ENCODE peak calls at places on chromosomes 2 and 18, in seven cellular contexts. G is MM.1S, O is PC-9, N is GM23248, D is PC-3, U is HCT116, C is GM23338. Q is an unnamed sample. For H3K9me2, the result is how much of the 10 kb centered on the place peaks cover.

GRCh38 chr2:102313025-102313424 is 1.7 kb downstream of the IL1RL1 start:
- DNase-seq in U (no peak), D (peak), C (no peak), O (peak), G (no peak), N (peak), Q (no peak)

GRCh38 chr2:71460595-71461303 is 7.4 kb downstream of the DYSF start:
- DNase-seq in U (peak), N (peak), C (peak), D (peak), G (no peak), O (no peak), Q (no peak)

GRCh38 chr2:148391324-148391723 is 253.2 kb upstream of the EPC2 start:
- DNase-seq in G (no peak), U (no peak), N (peak), C (no peak), O (peak), D (peak), Q (no peak)

GRCh38 chr2:195824478-195824877 is 167.5 kb downstream of the SLC39A10 start:
- DNase-seq in G (no peak), U (no peak), N (peak), D (peak), C (no peak), O (no peak), Q (no peak)

GRCh38 chr18:10131036-10131774 is 217.4 kb downstream of the VAPA start:
- DNase-seq in U (no peak), C (peak), O (no peak), G (no peak), D (no peak), N (no peak), Q (peak)

GRCh38 chr2:9818097-9818496 is 25.2 kb upstream of the TAF1B start:
- DNase-seq in D (no peak), U (no peak), C (no peak), N (no peak), O (peak), G (no peak), Q (no peak)

GRCh38 chr18:62425465-62426190 is 97.2 kb upstream of the ZCCHC2 start:
- DNase-seq in U (peak), O (peak), N (peak), D (peak), G (peak), C (peak), Q (peak)

GRCh38 chr2:11543337-11544216 is 9.7 kb downstream of the GREB1 start:
- DNase-seq in U (no peak), N (no peak), D (no peak), C (no peak), O (no peak), G (no peak), Q (no peak)

GRCh38 chr2:176297737-176298136 is 28.5 kb downstream of the MTX2 start:
- DNase-seq in U (no peak), D (no peak), N (no peak), C (no peak), O (no peak), G (no peak), Q (no peak)

GRCh38 chr2:155099784-155100183 is 401.3 kb downstream of the KCNJ3 start:
- DNase-seq in O (peak), N (no peak), U (peak), C (peak), D (peak), G (no peak), Q (peak)

GRCh38 chr18:36349552-36349951 is 52.0 kb downstream of the FHOD3 start:
- DNase-seq in G (no peak), N (peak), U (no peak), D (peak), C (no peak), O (peak), Q (peak)

GRCh38 chr18:3995476-3996102 is 459.5 kb downstream of the DLGAP1 start:
- DNase-seq in O (no peak), U (peak), G (peak), D (peak), C (peak), N (peak), Q (peak)

GRCh38 chr2:186709529-186710455 is 15.9 kb downstream of the FAM171B start:
- DNase-seq in O (no peak), D (no peak), U (no peak), G (no peak), C (no peak), N (no peak), Q (no peak)

GRCh38 chr2:105254520-105255210 is 13.1 kb downstream of the GPR45 start:
- DNase-seq in N (no peak), G (no peak), O (no peak), C (no peak), D (no peak), U (no peak), Q (no peak)

GRCh38 chr2:100293341-100294161 is 28.8 kb downstream of the LONRF2 start:
- DNase-seq in O (no peak), N (peak), D (peak), U (no peak), G (no peak), C (no peak), Q (no peak)

GRCh38 chr2:33372940-33373553 is 103.4 kb upstream of the RASGRP3 start:
- DNase-seq in O (no peak), G (peak), U (peak), C (peak), D (peak), N (no peak), Q (peak)

GRCh38 chr18:54946149-54946581 is 13.1 kb downstream of the CCDC68 start:
- DNase-seq in C (no peak), O (peak), G (peak), U (peak), D (peak), N (peak), Q (peak)

GRCh38 chr2:69184224-69184623 is 171.2 kb downstream of the ANTXR1 start:
- DNase-seq in D (no peak), N (peak), C (no peak), U (no peak), O (no peak), G (no peak), Q (no peak)

GRCh38 chr18:63979409-63979908 is 9.6 kb downstream of the SERPINB8 start:
- DNase-seq in O (peak), C (peak), D (peak), U (peak), G (peak), N (peak), Q (peak)

GRCh38 chr18:77006305-77007175 is 126.0 kb downstream of the MBP start:
- DNase-seq in N (no peak), O (no peak), G (no peak), C (peak), D (no peak), U (no peak), Q (no peak)

GRCh38 chr2:3585239-3586109 is 9.4 kb upstream of the COLEC11 start:
- DNase-seq in N (no peak), C (no peak), D (peak), O (no peak), G (no peak), U (no peak), Q (peak)

GRCh38 chr2:45904267-45904921 is 252.9 kb downstream of the PRKCE start:
- DNase-seq in N (peak), O (no peak), U (no peak), D (no peak), G (peak), C (no peak), Q (no peak)

GRCh38 chr2:151947524-151948165 is 119.4 kb upstream of the ARL5A start:
- DNase-seq in G (no peak), C (no peak), D (peak), U (no peak), N (peak), O (no peak), Q (no peak)

GRCh38 chr2:172560721-172561120 is 4.8 kb downstream of the PDK1 start:
- DNase-seq in N (peak), C (no peak), G (no peak), D (peak), U (no peak), O (no peak), Q (no peak)

GRCh38 chr2:158795110-158795924 is at the start of gene DAPL1:
- DNase-seq in D (no peak), N (no peak), O (no peak), U (no peak), C (peak), G (no peak), Q (no peak)

GRCh38 chr2:48233005-48233404 is 296.9 kb upstream of the STON1 start:
- DNase-seq in O (no peak), U (no peak), G (no peak), D (no peak), C (no peak), N (no peak), Q (no peak)

GRCh38 chr2:21256006-21256405 is 132.2 kb downstream of the TDRD15 start:
- DNase-seq in D (no peak), U (no peak), G (peak), O (no peak), C (no peak), N (no peak), Q (no peak)

GRCh38 chr2:27247893-27248292 is 15.0 kb downstream of the SLC30A3 start:
- DNase-seq in O (no peak), G (no peak), U (no peak), C (no peak), D (no peak), N (no peak), Q (no peak)

GRCh38 chr2:27251786-27252185 is 11.1 kb downstream of the SLC30A3 start:
- DNase-seq in O (no peak), N (no peak), G (no peak), C (no peak), D (no peak), U (no peak), Q (no peak)

GRCh38 chr2:27250652-27251379 is 12.0 kb downstream of the SLC30A3 start:
- DNase-seq in C (no peak), O (no peak), G (no peak), D (no peak), N (no peak), U (no peak), Q (no peak)

GRCh38 chr2:27249077-27249890 is 13.6 kb downstream of the SLC30A3 start:
- DNase-seq in G (no peak), N (no peak), U (no peak), O (no peak), C (no peak), D (peak), Q (no peak)

GRCh38 chr2:27249891-27250651 is 12.8 kb downstream of the SLC30A3 start:
- DNase-seq in D (peak), C (peak), O (no peak), N (peak), G (peak), U (peak), Q (peak)
- H3K9me2 ChIP-seq in D (under half), C (under half), O (under half), N (under half), G (under half), U (under half), Q (under half)

GRCh38 chr2:156321243-156321904 is 11.1 kb downstream of the NR4A2 start:
- DNase-seq in G (no peak), O (no peak), N (peak), C (peak), U (no peak), D (no peak), Q (no peak)

GRCh38 chr2:156323754-156324153 is 8.8 kb downstream of the NR4A2 start:
- DNase-seq in U (no peak), D (no peak), O (no peak), C (no peak), G (no peak), N (no peak), Q (no peak)

GRCh38 chr2:156320491-156320896 is 12.0 kb downstream of the NR4A2 start:
- DNase-seq in O (no peak), C (peak), G (no peak), U (no peak), D (no peak), N (peak), Q (no peak)

GRCh38 chr2:156322103-156322671 is 10.3 kb downstream of the NR4A2 start:
- DNase-seq in C (no peak), O (no peak), G (no peak), U (no peak), N (no peak), D (no peak), Q (no peak)

GRCh38 chr2:156322681-156323211 is 9.8 kb downstream of the NR4A2 start:
- DNase-seq in G (no peak), D (no peak), C (peak), U (no peak), N (no peak), O (no peak), Q (no peak)
- TF ChIP-seq EZH2 in G (no peak), D (no peak), C (peak), U (no peak), N (no peak), O (no peak), Q (no peak)

GRCh38 chr2:189592353-189592984 is 11.9 kb upstream of the SLC40A1 start:
- DNase-seq in U (no peak), O (no peak), C (no peak), G (no peak), N (no peak), D (no peak), Q (no peak)

GRCh38 chr2:189593115-189593514 is 12.5 kb upstream of the SLC40A1 start:
- DNase-seq in U (no peak), C (no peak), O (no peak), D (no peak), N (no peak), G (no peak), Q (no peak)

GRCh38 chr2:189584662-189585061 is 4.1 kb upstream of the SLC40A1 start:
- DNase-seq in U (no peak), C (no peak), O (no peak), G (no peak), N (no peak), D (no peak), Q (no peak)

GRCh38 chr2:189585357-189585756 is 4.8 kb upstream of the SLC40A1 start:
- DNase-seq in C (no peak), U (no peak), O (no peak), D (no peak), N (no peak), G (no peak), Q (no peak)

GRCh38 chr2:189587771-189588170 is 7.2 kb upstream of the SLC40A1 start:
- DNase-seq in N (no peak), O (no peak), U (no peak), G (no peak), D (no peak), C (no peak), Q (no peak)
- H2AFZ ChIP-seq in N (no peak), O (no peak), U (no peak), G (no peak), D (no peak), C (no peak), Q (no peak)

DNA sequence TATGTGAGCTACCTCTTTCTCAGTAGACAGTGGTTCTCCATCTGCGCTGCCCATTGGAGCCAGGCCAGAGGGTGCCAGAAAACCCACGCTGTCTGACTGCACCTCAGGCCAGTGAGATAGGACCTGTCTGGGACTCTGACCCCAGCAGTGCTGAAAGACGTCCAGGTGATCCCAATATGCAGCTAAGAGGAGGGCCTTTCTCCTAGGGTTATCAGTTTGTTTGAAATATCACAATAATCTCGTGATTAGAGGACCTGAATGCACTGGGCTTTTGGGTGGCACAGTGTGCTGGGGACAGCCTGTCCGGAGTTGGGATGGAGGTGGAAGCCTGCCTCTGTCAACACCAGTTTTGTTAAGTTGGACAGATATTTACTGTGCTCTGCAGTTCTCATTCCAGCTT is 216.3 kb downstream of the LDLRAD4 start:
- DNase-seq in G (no peak), U (no peak), C (no peak), O (no peak), D (no peak), N (no peak), Q (no peak)
- H3K9me2 ChIP-seq in G (under half), U (under half), C (under half), O (under half), D (under half), N (under half), Q (under half)

GRCh38 chr18:23503967-23504352 is 649 bp downstream of the RMC1 start:
- DNase-seq in N (peak), U (no peak), G (peak), O (no peak), C (peak), D (no peak), Q (no peak)
- TF ChIP-seq EZH2 in N (no peak), U (no peak), G (no peak), O (no peak), C (no peak), D (no peak), Q (no peak)

GRCh38 chr2:150689600-150689999 is 202.1 kb upstream of the RND3 start:
- DNase-seq in D (no peak), G (no peak), N (no peak), C (no peak), U (no peak), O (no peak), Q (no peak)
- H2AFZ ChIP-seq in D (no peak), G (no peak), N (no peak), C (peak), U (no peak), O (no peak), Q (no peak)

DNA sequence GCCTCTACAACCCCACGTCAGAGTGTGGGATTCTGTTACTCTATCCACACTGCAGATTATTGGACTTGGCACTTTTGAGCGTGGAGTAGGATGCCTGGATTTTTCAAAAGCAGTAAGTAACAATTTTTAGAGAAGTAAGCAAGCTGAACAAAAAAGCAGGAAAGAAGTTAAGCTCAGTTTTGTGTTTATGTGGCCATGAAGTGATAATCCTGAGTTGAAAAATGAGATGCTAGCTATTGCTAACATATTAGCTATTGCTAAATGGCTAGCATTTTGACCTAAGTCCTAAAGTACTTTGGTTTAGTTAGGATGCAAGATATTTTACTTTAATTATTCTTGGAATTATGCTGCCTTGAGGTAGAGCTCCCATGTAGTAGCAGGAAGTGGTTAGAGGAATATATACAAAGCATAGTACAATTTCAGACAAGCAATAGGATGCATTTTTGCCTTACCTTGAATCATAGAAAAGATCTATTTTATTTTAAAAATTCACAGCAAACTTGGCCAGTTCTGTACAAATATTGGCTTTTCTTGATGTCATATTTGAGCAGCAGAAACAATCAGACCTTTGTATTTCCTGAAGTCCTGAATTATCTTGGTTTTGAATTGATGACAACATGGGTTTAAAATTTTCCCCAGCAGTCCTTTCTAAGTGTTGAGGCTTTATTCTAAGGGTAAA is 74.6 kb downstream of the COX7A2L start:
- DNase-seq in C (no peak), D (no peak), G (no peak), O (no peak), U (no peak), N (peak), Q (no peak)
- H3K9me2 ChIP-seq in C (under half), D (under half), G (under half), O (under half), U (under half), N (under half), Q (under half)

GRCh38 chr2:218993345-218994315 is at the start of gene CRYBA2:
- DNase-seq in N (peak), G (peak), D (peak), O (no peak), C (peak), U (no peak), Q (peak)
- TF ChIP-seq EZH2 in N (peak), G (no peak), D (no peak), O (no peak), C (peak), U (no peak), Q (peak)

GRCh38 chr18:45402485-45403056 is 212.7 kb upstream of the SLC14A2 start:
- DNase-seq in O (peak), N (peak), U (no peak), D (peak), C (no peak), G (no peak), Q (no peak)
- H2AFZ ChIP-seq in O (no peak), N (no peak), U (no peak), D (no peak), C (no peak), G (no peak), Q (no peak)

GRCh38 chr2:234911271-234911670 is 40.5 kb upstream of the SH3BP4 start:
- DNase-seq in D (peak), N (peak), G (no peak), C (no peak), O (peak), U (no peak), Q (no peak)
- H3K9me2 ChIP-seq in D (under half), N (under half), G (under half), C (under half), O (under half), U (under half), Q (under half)